ENCODE peak calls at places on chromosomes 7 and 10, in eight cellular contexts. One of them, this sample, is unnamed.

GRCh38 chr10:47441973-47442750 is 41.8 kb downstream of the ANXA8 start:
- DNase-seq in GM23338: no peak
- DNase-seq in H1: no peak
- DNase-seq in kidney epithelial cell: no peak
- DNase-seq in psoas muscle: no peak
- DNase-seq in neural progenitor cell: no peak
- DNase-seq in brain microvascular endothelial cell: no peak
- DNase-seq in GM06990: no peak
- DNase-seq in this sample: no peak

GRCh38 chr10:49187950-49188761 is at the start of gene TMEM273:
- DNase-seq in brain microvascular endothelial cell: no peak
- DNase-seq in psoas muscle: peak; percentile 64
- DNase-seq in kidney epithelial cell: peak; percentile 90
- DNase-seq in GM23338: no peak
- DNase-seq in H1: no peak
- DNase-seq in GM06990: no peak
- DNase-seq in neural progenitor cell: peak; percentile 65
- DNase-seq in this sample: peak; percentile 30

GRCh38 chr7:36546331-36546730 is 156.7 kb downstream of the ANLN start:
- DNase-seq in brain microvascular endothelial cell: no peak
- DNase-seq in H1: no peak
- DNase-seq in kidney epithelial cell: no peak
- DNase-seq in GM23338: no peak
- DNase-seq in GM06990: no peak
- DNase-seq in neural progenitor cell: no peak
- DNase-seq in psoas muscle: no peak
- DNase-seq in this sample: no peak

GRCh38 chr10:88793747-88794299 is 8.7 kb upstream of the LIPM start:
- DNase-seq in H1: no peak
- DNase-seq in psoas muscle: no peak
- DNase-seq in neural progenitor cell: no peak
- DNase-seq in GM06990: peak; percentile 20
- DNase-seq in kidney epithelial cell: no peak
- DNase-seq in GM23338: no peak
- DNase-seq in brain microvascular endothelial cell: no peak
- DNase-seq in this sample: no peak

GRCh38 chr10:80166581-80167470 is 34.3 kb downstream of the PLAC9 start:
- DNase-seq in brain microvascular endothelial cell: no peak
- DNase-seq in H1: no peak
- DNase-seq in GM23338: no peak
- DNase-seq in neural progenitor cell: no peak
- DNase-seq in kidney epithelial cell: no peak
- DNase-seq in psoas muscle: no peak
- DNase-seq in GM06990: no peak
- DNase-seq in this sample: no peak

GRCh38 chr10:47164800-47165128 is 135.2 kb upstream of the GDF10 start:
- DNase-seq in brain microvascular endothelial cell: peak; percentile 62
- DNase-seq in H1: no peak
- DNase-seq in psoas muscle: no peak
- DNase-seq in neural progenitor cell: no peak
- DNase-seq in GM06990: no peak
- DNase-seq in GM23338: no peak
- DNase-seq in kidney epithelial cell: no peak
- DNase-seq in this sample: no peak

GRCh38 chr10:86304436-86304835 is 62.2 kb downstream of the GRID1 start:
- DNase-seq in neural progenitor cell: no peak
- DNase-seq in psoas muscle: no peak
- DNase-seq in brain microvascular endothelial cell: no peak
- DNase-seq in GM23338: no peak
- DNase-seq in kidney epithelial cell: no peak
- DNase-seq in GM06990: no peak
- DNase-seq in H1: no peak
- DNase-seq in this sample: no peak

GRCh38 chr10:88086187-88086954 is 222.9 kb downstream of the PTEN start:
- DNase-seq in GM23338: no peak
- DNase-seq in H1: no peak
- DNase-seq in kidney epithelial cell: no peak
- DNase-seq in GM06990: no peak
- DNase-seq in brain microvascular endothelial cell: no peak
- DNase-seq in psoas muscle: no peak
- DNase-seq in neural progenitor cell: no peak
- DNase-seq in this sample: no peak

GRCh38 chr7:16991551-16991950 is 109.8 kb upstream of the AGR3 start:
- DNase-seq in kidney epithelial cell: no peak
- DNase-seq in brain microvascular endothelial cell: no peak
- DNase-seq in H1: no peak
- DNase-seq in psoas muscle: no peak
- DNase-seq in GM06990: no peak
- DNase-seq in neural progenitor cell: no peak
- DNase-seq in GM23338: peak; percentile 15
- DNase-seq in this sample: no peak

GRCh38 chr7:157035302-157035701 is 24.8 kb upstream of the MNX1 start:
- DNase-seq in brain microvascular endothelial cell: no peak
- DNase-seq in GM06990: no peak
- DNase-seq in GM23338: no peak
- DNase-seq in neural progenitor cell: no peak
- DNase-seq in H1: no peak
- DNase-seq in psoas muscle: no peak
- DNase-seq in kidney epithelial cell: no peak
- DNase-seq in this sample: no peak

GRCh38 chr7:87984088-87984487 is 50.0 kb downstream of the ADAM22 start:
- DNase-seq in psoas muscle: no peak
- DNase-seq in neural progenitor cell: no peak
- DNase-seq in brain microvascular endothelial cell: no peak
- DNase-seq in H1: no peak
- DNase-seq in GM23338: no peak
- DNase-seq in GM06990: no peak
- DNase-seq in kidney epithelial cell: no peak
- DNase-seq in this sample: peak; percentile 49

GRCh38 chr7:117283779-117284178 is 39.1 kb downstream of the WNT2 start:
- DNase-seq in neural progenitor cell: no peak
- DNase-seq in kidney epithelial cell: no peak
- DNase-seq in psoas muscle: no peak
- DNase-seq in brain microvascular endothelial cell: no peak
- DNase-seq in H1: no peak
- DNase-seq in GM23338: no peak
- DNase-seq in GM06990: no peak
- DNase-seq in this sample: no peak

GRCh38 chr10:32929634-32930033 is 28.4 kb downstream of the ITGB1 start:
- DNase-seq in H1: no peak
- DNase-seq in brain microvascular endothelial cell: no peak
- DNase-seq in GM06990: no peak
- DNase-seq in kidney epithelial cell: no peak
- DNase-seq in psoas muscle: no peak
- DNase-seq in GM23338: no peak
- DNase-seq in neural progenitor cell: no peak
- DNase-seq in this sample: no peak

GRCh38 chr7:18590744-18591340 is 95.3 kb downstream of the HDAC9 start:
- DNase-seq in kidney epithelial cell: no peak
- DNase-seq in GM06990: no peak
- DNase-seq in H1: no peak
- DNase-seq in neural progenitor cell: peak; percentile 28
- DNase-seq in psoas muscle: no peak
- DNase-seq in brain microvascular endothelial cell: no peak
- DNase-seq in GM23338: peak; percentile 60
- DNase-seq in this sample: no peak

GRCh38 chr7:133770863-133771492 is 356.2 kb upstream of the LRGUK start:
- DNase-seq in kidney epithelial cell: peak; percentile 56
- DNase-seq in GM23338: no peak
- DNase-seq in brain microvascular endothelial cell: peak; percentile 23
- DNase-seq in neural progenitor cell: no peak
- DNase-seq in GM06990: no peak
- DNase-seq in H1: no peak
- DNase-seq in psoas muscle: no peak
- DNase-seq in this sample: no peak

GRCh38 chr7:3260425-3260762 is 40.7 kb upstream of the SDK1 start:
- DNase-seq in GM06990: no peak
- DNase-seq in GM23338: no peak
- DNase-seq in brain microvascular endothelial cell: no peak
- DNase-seq in neural progenitor cell: no peak
- DNase-seq in psoas muscle: no peak
- DNase-seq in kidney epithelial cell: no peak
- DNase-seq in H1: no peak
- DNase-seq in this sample: peak; percentile 72

GRCh38 chr7:100949931-100950443 is 653 bp downstream of the MUC3A start:
- DNase-seq in kidney epithelial cell: no peak
- DNase-seq in brain microvascular endothelial cell: no peak
- DNase-seq in psoas muscle: no peak
- DNase-seq in GM06990: no peak
- DNase-seq in H1: no peak
- DNase-seq in GM23338: no peak
- DNase-seq in neural progenitor cell: peak; percentile 17
- DNase-seq in this sample: no peak
- H3K4me3 ChIP-seq in kidney epithelial cell: no peak overlapping the region
- H3K4me3 ChIP-seq in brain microvascular endothelial cell: no peak overlapping the region
- H3K4me3 ChIP-seq in psoas muscle: peak overlapping the region; percentile 32
- H3K4me3 ChIP-seq in GM06990: no peak overlapping the region
- H3K4me3 ChIP-seq in H1: no peak overlapping the region
- H3K4me3 ChIP-seq in GM23338: peak overlapping the region; percentile 49
- H3K4me3 ChIP-seq in neural progenitor cell: no peak overlapping the region
- H3K4me3 ChIP-seq in this sample: no peak overlapping the region

GRCh38 chr10:128180843-128181242 is 54.6 kb upstream of the MKI67 start:
- DNase-seq in kidney epithelial cell: no peak
- DNase-seq in psoas muscle: no peak
- DNase-seq in GM06990: no peak
- DNase-seq in neural progenitor cell: no peak
- DNase-seq in H1: no peak
- DNase-seq in GM23338: no peak
- DNase-seq in brain microvascular endothelial cell: no peak
- DNase-seq in this sample: no peak

GRCh38 chr10:128172756-128173155 is 46.5 kb upstream of the MKI67 start:
- DNase-seq in neural progenitor cell: no peak
- DNase-seq in kidney epithelial cell: no peak
- DNase-seq in H1: no peak
- DNase-seq in GM06990: no peak
- DNase-seq in GM23338: no peak
- DNase-seq in psoas muscle: no peak
- DNase-seq in brain microvascular endothelial cell: no peak
- DNase-seq in this sample: no peak

GRCh38 chr10:128173383-128173782 is 47.2 kb upstream of the MKI67 start:
- DNase-seq in neural progenitor cell: no peak
- DNase-seq in brain microvascular endothelial cell: peak; percentile 45
- DNase-seq in H1: no peak
- DNase-seq in kidney epithelial cell: no peak
- DNase-seq in GM23338: no peak
- DNase-seq in psoas muscle: no peak
- DNase-seq in GM06990: no peak
- DNase-seq in this sample: no peak

GRCh38 chr10:128178319-128178937 is 52.2 kb upstream of the MKI67 start:
- DNase-seq in GM06990: peak; percentile 6
- DNase-seq in psoas muscle: no peak
- DNase-seq in GM23338: peak; percentile 83
- DNase-seq in brain microvascular endothelial cell: peak; percentile 21
- DNase-seq in kidney epithelial cell: no peak
- DNase-seq in neural progenitor cell: peak; percentile 64
- DNase-seq in H1: peak; percentile 39
- DNase-seq in this sample: peak; percentile 33

GRCh38 chr10:128174581-128175559 is 48.6 kb upstream of the MKI67 start:
- DNase-seq in H1: no peak
- DNase-seq in kidney epithelial cell: no peak
- DNase-seq in GM06990: no peak
- DNase-seq in psoas muscle: no peak
- DNase-seq in brain microvascular endothelial cell: no peak
- DNase-seq in GM23338: peak; percentile 16
- DNase-seq in neural progenitor cell: no peak
- DNase-seq in this sample: no peak
- H3K36me3 ChIP-seq in H1: no peaks in the 10 kb centered on the region
- H3K36me3 ChIP-seq in kidney epithelial cell: no peaks in the 10 kb centered on the region
- H3K36me3 ChIP-seq in GM06990: no peaks in the 10 kb centered on the region
- H3K36me3 ChIP-seq in psoas muscle: no peaks in the 10 kb centered on the region
- H3K36me3 ChIP-seq in brain microvascular endothelial cell: no peaks in the 10 kb centered on the region
- H3K36me3 ChIP-seq in GM23338: peaks cover 6% of the 10 kb centered on the region
- H3K36me3 ChIP-seq in neural progenitor cell: no peaks in the 10 kb centered on the region
- H3K36me3 ChIP-seq in this sample: no peaks in the 10 kb centered on the region

DNA sequence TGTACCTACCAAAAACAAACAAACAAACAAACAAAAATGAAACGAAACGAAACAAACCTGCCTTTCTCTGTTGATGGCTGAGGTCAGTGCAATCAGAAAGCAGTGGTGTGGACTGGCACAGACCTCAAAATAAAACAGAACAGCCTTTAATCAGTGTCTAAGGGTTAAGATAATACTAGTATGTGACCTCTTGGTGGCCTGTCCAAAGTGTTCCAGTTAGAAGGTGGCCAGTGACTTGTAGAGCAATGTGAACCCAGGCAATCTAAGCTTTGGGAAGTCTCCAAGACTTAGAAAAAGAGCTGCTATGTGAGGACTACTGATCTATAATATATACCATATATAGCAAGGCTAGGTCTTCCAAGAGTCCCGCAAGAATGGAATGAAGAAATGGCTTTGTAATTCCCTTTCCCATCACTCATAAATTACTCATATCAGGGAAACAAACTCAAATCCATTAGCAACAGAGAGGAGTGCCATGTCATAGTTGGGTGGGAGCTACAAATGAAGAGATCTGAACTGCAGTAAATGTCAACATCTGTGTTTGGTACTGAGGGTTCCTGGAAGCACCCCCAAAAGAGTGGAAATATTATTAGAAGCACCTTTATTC is 28.1 kb downstream of the ABLIM1 start:
- DNase-seq in neural progenitor cell: no peak
- DNase-seq in kidney epithelial cell: no peak
- DNase-seq in H1: no peak
- DNase-seq in GM23338: no peak
- DNase-seq in GM06990: no peak
- DNase-seq in psoas muscle: no peak
- DNase-seq in brain microvascular endothelial cell: no peak
- DNase-seq in this sample: no peak
- H3K4me3 ChIP-seq in neural progenitor cell: no peak overlapping the region
- H3K4me3 ChIP-seq in kidney epithelial cell: no peak overlapping the region
- H3K4me3 ChIP-seq in H1: no peak overlapping the region
- H3K4me3 ChIP-seq in GM23338: no peak overlapping the region
- H3K4me3 ChIP-seq in GM06990: no peak overlapping the region
- H3K4me3 ChIP-seq in psoas muscle: peak overlapping the region; percentile 12
- H3K4me3 ChIP-seq in brain microvascular endothelial cell: no peak overlapping the region
- H3K4me3 ChIP-seq in this sample: no peak overlapping the region

GRCh38 chr7:151697942-151698341 is 178.2 kb upstream of the RHEB start:
- DNase-seq in brain microvascular endothelial cell: no peak
- DNase-seq in GM23338: no peak
- DNase-seq in neural progenitor cell: no peak
- DNase-seq in GM06990: no peak
- DNase-seq in psoas muscle: no peak
- DNase-seq in kidney epithelial cell: no peak
- DNase-seq in H1: no peak
- DNase-seq in this sample: no peak

GRCh38 chr7:151699147-151699546 is 177.8 kb downstream of the PRKAG2 start:
- DNase-seq in neural progenitor cell: no peak
- DNase-seq in GM06990: no peak
- DNase-seq in GM23338: no peak
- DNase-seq in brain microvascular endothelial cell: peak; percentile 99
- DNase-seq in kidney epithelial cell: peak; percentile 81
- DNase-seq in psoas muscle: no peak
- DNase-seq in H1: no peak
- DNase-seq in this sample: peak; percentile 92

GRCh38 chr7:151700621-151701185 is 176.2 kb downstream of the PRKAG2 start:
- DNase-seq in GM06990: no peak
- DNase-seq in neural progenitor cell: no peak
- DNase-seq in GM23338: no peak
- DNase-seq in kidney epithelial cell: peak; percentile 61
- DNase-seq in brain microvascular endothelial cell: peak; percentile 53
- DNase-seq in H1: no peak
- DNase-seq in psoas muscle: no peak
- DNase-seq in this sample: no peak

GRCh38 chr7:151697515-151697895 is 177.8 kb upstream of the RHEB start:
- DNase-seq in psoas muscle: no peak
- DNase-seq in GM23338: no peak
- DNase-seq in brain microvascular endothelial cell: no peak
- DNase-seq in kidney epithelial cell: no peak
- DNase-seq in neural progenitor cell: no peak
- DNase-seq in H1: no peak
- DNase-seq in GM06990: no peak
- DNase-seq in this sample: no peak

GRCh38 chr7:151699920-151700319 is 177.0 kb downstream of the PRKAG2 start:
- DNase-seq in neural progenitor cell: no peak
- DNase-seq in brain microvascular endothelial cell: no peak
- DNase-seq in GM06990: no peak
- DNase-seq in psoas muscle: no peak
- DNase-seq in GM23338: no peak
- DNase-seq in kidney epithelial cell: no peak
- DNase-seq in H1: no peak
- DNase-seq in this sample: no peak
- H3K36me3 ChIP-seq in neural progenitor cell: no peaks in the 10 kb centered on the region
- H3K36me3 ChIP-seq in brain microvascular endothelial cell: no peaks in the 10 kb centered on the region
- H3K36me3 ChIP-seq in GM06990: no peaks in the 10 kb centered on the region
- H3K36me3 ChIP-seq in psoas muscle: no peaks in the 10 kb centered on the region
- H3K36me3 ChIP-seq in GM23338: no peaks in the 10 kb centered on the region
- H3K36me3 ChIP-seq in kidney epithelial cell: no peaks in the 10 kb centered on the region
- H3K36me3 ChIP-seq in H1: no peaks in the 10 kb centered on the region
- H3K36me3 ChIP-seq in this sample: no peaks in the 10 kb centered on the region